ENCODE peak calls at places on chromosome 22, in four cellular contexts. One of them, this sample, is unnamed.

GRCh38 chr22:50713571-50714056 is 24.4 kb upstream of the ACR start:
- DNase-seq in lower lobe of right lung: peak
- DNase-seq in activated gamma-delta T cell: no peak
- DNase-seq in GM23338: no peak
- DNase-seq in this sample: no peak

GRCh38 chr22:27637604-27638003 is 164.0 kb downstream of the MN1 start:
- DNase-seq in lower lobe of right lung: no peak
- DNase-seq in activated gamma-delta T cell: no peak
- DNase-seq in GM23338: no peak
- DNase-seq in this sample: peak

GRCh38 chr22:35612903-35613302 is 4.2 kb downstream of the MB start:
- DNase-seq in lower lobe of right lung: peak
- DNase-seq in activated gamma-delta T cell: no peak
- DNase-seq in GM23338: no peak
- DNase-seq in this sample: no peak

GRCh38 chr22:31085493-31085824 is 4.3 kb downstream of the SMTN start:
- DNase-seq in lower lobe of right lung: no peak
- DNase-seq in activated gamma-delta T cell: no peak
- DNase-seq in GM23338: peak
- DNase-seq in this sample: no peak

GRCh38 chr22:46047841-46048595 is 71.1 kb upstream of the WNT7B start:
- DNase-seq in lower lobe of right lung: peak
- DNase-seq in activated gamma-delta T cell: no peak
- DNase-seq in GM23338: no peak
- DNase-seq in this sample: peak

GRCh38 chr22:39223091-39223710 is 21.6 kb downstream of the PDGFB start:
- DNase-seq in lower lobe of right lung: peak
- DNase-seq in activated gamma-delta T cell: no peak
- DNase-seq in GM23338: no peak
- DNase-seq in this sample: no peak

GRCh38 chr22:30386960-30387848 is at the start of gene RNF215:
- DNase-seq in lower lobe of right lung: peak
- DNase-seq in activated gamma-delta T cell: peak
- DNase-seq in GM23338: peak
- DNase-seq in this sample: peak

GRCh38 chr22:21593406-21594232 is 26.1 kb downstream of the UBE2L3 start:
- DNase-seq in lower lobe of right lung: no peak
- DNase-seq in activated gamma-delta T cell: no peak
- DNase-seq in GM23338: peak
- DNase-seq in this sample: no peak

GRCh38 chr22:39259698-39260097 is 14.9 kb upstream of the PDGFB start:
- DNase-seq in lower lobe of right lung: no peak
- DNase-seq in activated gamma-delta T cell: no peak
- DNase-seq in GM23338: no peak
- DNase-seq in this sample: no peak

GRCh38 chr22:31497148-31497938 is 1.0 kb downstream of the SFI1 start:
- DNase-seq in lower lobe of right lung: no peak
- DNase-seq in activated gamma-delta T cell: no peak
- DNase-seq in GM23338: no peak
- DNase-seq in this sample: no peak

GRCh38 chr22:37906364-37907008 is 389 bp downstream of the MICALL1 start:
- DNase-seq in lower lobe of right lung: no peak
- DNase-seq in activated gamma-delta T cell: no peak
- DNase-seq in GM23338: peak
- DNase-seq in this sample: no peak

GRCh38 chr22:37258005-37258790 is 14.1 kb upstream of the RAC2 start:
- DNase-seq in lower lobe of right lung: no peak
- DNase-seq in activated gamma-delta T cell: no peak
- DNase-seq in GM23338: peak
- DNase-seq in this sample: no peak

GRCh38 chr22:36027579-36027959 is 1.1 kb downstream of the RBFOX2 start:
- DNase-seq in lower lobe of right lung: no peak
- DNase-seq in activated gamma-delta T cell: no peak
- DNase-seq in GM23338: no peak
- DNase-seq in this sample: peak

GRCh38 chr22:38199826-38200559 is 1.8 kb upstream of the MAFF start:
- DNase-seq in lower lobe of right lung: no peak
- DNase-seq in activated gamma-delta T cell: no peak
- DNase-seq in GM23338: no peak
- DNase-seq in this sample: no peak

GRCh38 chr22:21082248-21082647 is 36.5 kb downstream of the LRRC74B start:
- DNase-seq in lower lobe of right lung: no peak
- DNase-seq in activated gamma-delta T cell: no peak
- DNase-seq in GM23338: no peak
- DNase-seq in this sample: peak

GRCh38 chr22:46845281-46846153 is 83.1 kb downstream of the TBC1D22A start:
- DNase-seq in lower lobe of right lung: no peak
- DNase-seq in activated gamma-delta T cell: no peak
- DNase-seq in GM23338: no peak
- DNase-seq in this sample: no peak

GRCh38 chr22:19793161-19793560 is 32.6 kb downstream of the TBX1 start:
- DNase-seq in lower lobe of right lung: no peak
- DNase-seq in activated gamma-delta T cell: no peak
- DNase-seq in GM23338: no peak
- DNase-seq in this sample: no peak

GRCh38 chr22:41367039-41367679 is 14.6 kb upstream of the TEF start:
- DNase-seq in lower lobe of right lung: peak
- DNase-seq in activated gamma-delta T cell: no peak
- DNase-seq in GM23338: peak
- DNase-seq in this sample: peak

GRCh38 chr22:49963647-49964026 is 3.1 kb downstream of the PIM3 start:
- DNase-seq in lower lobe of right lung: peak
- DNase-seq in activated gamma-delta T cell: no peak
- DNase-seq in GM23338: no peak
- DNase-seq in this sample: no peak

GRCh38 chr22:41598081-41598480 is 8.4 kb upstream of the PMM1 start:
- DNase-seq in lower lobe of right lung: no peak
- DNase-seq in activated gamma-delta T cell: no peak
- DNase-seq in GM23338: no peak
- DNase-seq in this sample: peak

GRCh38 chr22:27482414-27482813 is 319.1 kb downstream of the MN1 start:
- DNase-seq in lower lobe of right lung: no peak
- DNase-seq in activated gamma-delta T cell: no peak
- DNase-seq in GM23338: no peak
- DNase-seq in this sample: no peak

GRCh38 chr22:22901578-22902218 is 14.1 kb downstream of the IGLL5 start:
- DNase-seq in lower lobe of right lung: peak
- DNase-seq in activated gamma-delta T cell: no peak
- DNase-seq in GM23338: no peak
- DNase-seq in this sample: no peak

GRCh38 chr22:40966683-40967082 is 15.5 kb downstream of the RBX1 start:
- DNase-seq in lower lobe of right lung: peak
- DNase-seq in activated gamma-delta T cell: no peak
- DNase-seq in GM23338: no peak
- DNase-seq in this sample: no peak

GRCh38 chr22:28799834-28800307 is 498 bp downstream of the XBP1 start:
- DNase-seq in lower lobe of right lung: peak
- DNase-seq in activated gamma-delta T cell: no peak
- DNase-seq in GM23338: peak
- DNase-seq in this sample: peak

GRCh38 chr22:29072979-29073617 is at the start of gene KREMEN1:
- DNase-seq in lower lobe of right lung: no peak
- DNase-seq in activated gamma-delta T cell: no peak
- DNase-seq in GM23338: no peak
- DNase-seq in this sample: no peak

GRCh38 chr22:19368876-19369275 is 62.7 kb downstream of the HIRA start:
- DNase-seq in lower lobe of right lung: no peak
- DNase-seq in activated gamma-delta T cell: no peak
- DNase-seq in GM23338: no peak
- DNase-seq in this sample: no peak

This sample was measured in M059J.